ENCODE peak calls at places on chromosomes 1 and 21, in seven cellular contexts. One of them, this sample, is unnamed.

GRCh38 chr1:37808369-37809319 is 636 bp upstream of the YRDC start:
- DNase-seq in left lung: peak; percentile 93
- DNase-seq in pancreas: peak; percentile 86
- DNase-seq in MM.1S: peak; percentile 63
- DNase-seq in cardiac muscle cell: peak; percentile 90
- DNase-seq in lower leg skin: peak; percentile 85
- DNase-seq in cardiac fibroblast: peak; percentile 85
- DNase-seq in this sample: peak; percentile 70

GRCh38 chr1:19866758-19867157 is 15.4 kb upstream of the OTUD3 start:
- DNase-seq in left lung: no peak
- DNase-seq in pancreas: no peak
- DNase-seq in MM.1S: no peak
- DNase-seq in cardiac muscle cell: no peak
- DNase-seq in lower leg skin: no peak
- DNase-seq in cardiac fibroblast: no peak
- DNase-seq in this sample: peak; percentile 73

GRCh38 chr21:38668501-38668900 is 137.2 kb upstream of the ETS2 start:
- DNase-seq in left lung: no peak
- DNase-seq in pancreas: no peak
- DNase-seq in MM.1S: no peak
- DNase-seq in cardiac muscle cell: no peak
- DNase-seq in lower leg skin: no peak
- DNase-seq in cardiac fibroblast: no peak
- DNase-seq in this sample: no peak

GRCh38 chr1:30871276-30871871 is 37.2 kb downstream of the SDC3 start:
- DNase-seq in left lung: no peak
- DNase-seq in pancreas: no peak
- DNase-seq in MM.1S: no peak
- DNase-seq in cardiac muscle cell: no peak
- DNase-seq in lower leg skin: no peak
- DNase-seq in cardiac fibroblast: no peak
- DNase-seq in this sample: no peak

GRCh38 chr1:213186168-213186567 is 135.1 kb downstream of the RPS6KC1 start:
- DNase-seq in left lung: no peak
- DNase-seq in pancreas: no peak
- DNase-seq in MM.1S: peak; percentile 55
- DNase-seq in cardiac muscle cell: no peak
- DNase-seq in lower leg skin: no peak
- DNase-seq in cardiac fibroblast: no peak
- DNase-seq in this sample: no peak

GRCh38 chr1:54323324-54323739 is 82.9 kb downstream of the SSBP3 start:
- DNase-seq in left lung: no peak
- DNase-seq in pancreas: peak; percentile 36
- DNase-seq in MM.1S: no peak
- DNase-seq in cardiac muscle cell: no peak
- DNase-seq in lower leg skin: no peak
- DNase-seq in cardiac fibroblast: no peak
- DNase-seq in this sample: no peak

GRCh38 chr1:166133857-166134256 is 32.9 kb downstream of the FAM78B start:
- DNase-seq in left lung: no peak
- DNase-seq in pancreas: no peak
- DNase-seq in MM.1S: no peak
- DNase-seq in cardiac muscle cell: no peak
- DNase-seq in lower leg skin: no peak
- DNase-seq in cardiac fibroblast: no peak
- DNase-seq in this sample: no peak

GRCh38 chr1:64982134-64982533 is 15.8 kb upstream of the JAK1 start:
- DNase-seq in left lung: no peak
- DNase-seq in pancreas: peak; percentile 37
- DNase-seq in MM.1S: no peak
- DNase-seq in cardiac muscle cell: no peak
- DNase-seq in lower leg skin: no peak
- DNase-seq in cardiac fibroblast: no peak
- DNase-seq in this sample: no peak

GRCh38 chr1:228830185-228830953 is 95.1 kb downstream of the RHOU start:
- DNase-seq in left lung: no peak
- DNase-seq in pancreas: peak; percentile 94
- DNase-seq in MM.1S: no peak
- DNase-seq in cardiac muscle cell: no peak
- DNase-seq in lower leg skin: no peak
- DNase-seq in cardiac fibroblast: no peak
- DNase-seq in this sample: no peak

GRCh38 chr1:223776075-223776814 is 63.9 kb downstream of the CAPN2 start:
- DNase-seq in left lung: no peak
- DNase-seq in pancreas: no peak
- DNase-seq in MM.1S: no peak
- DNase-seq in cardiac muscle cell: peak; percentile 74
- DNase-seq in lower leg skin: no peak
- DNase-seq in cardiac fibroblast: peak; percentile 75
- DNase-seq in this sample: peak; percentile 80

GRCh38 chr1:22683547-22683946 is 27.1 kb upstream of the EPHB2 start:
- DNase-seq in left lung: no peak
- DNase-seq in pancreas: no peak
- DNase-seq in MM.1S: no peak
- DNase-seq in cardiac muscle cell: no peak
- DNase-seq in lower leg skin: no peak
- DNase-seq in cardiac fibroblast: no peak
- DNase-seq in this sample: no peak

GRCh38 chr1:202162049-202162417 is 1.6 kb upstream of the PTPN7 start:
- DNase-seq in left lung: no peak
- DNase-seq in pancreas: no peak
- DNase-seq in MM.1S: peak; percentile 0
- DNase-seq in cardiac muscle cell: no peak
- DNase-seq in lower leg skin: no peak
- DNase-seq in cardiac fibroblast: no peak
- DNase-seq in this sample: no peak

GRCh38 chr1:58395355-58395754 is 151.2 kb downstream of the OMA1 start:
- DNase-seq in left lung: no peak
- DNase-seq in pancreas: no peak
- DNase-seq in MM.1S: no peak
- DNase-seq in cardiac muscle cell: peak; percentile 93
- DNase-seq in lower leg skin: no peak
- DNase-seq in cardiac fibroblast: peak; percentile 88
- DNase-seq in this sample: peak; percentile 82

GRCh38 chr1:30407862-30408580 is 315.4 kb downstream of the MATN1 start:
- DNase-seq in left lung: no peak
- DNase-seq in pancreas: no peak
- DNase-seq in MM.1S: no peak
- DNase-seq in cardiac muscle cell: peak; percentile 29
- DNase-seq in lower leg skin: peak; percentile 76
- DNase-seq in cardiac fibroblast: no peak
- DNase-seq in this sample: peak; percentile 10

GRCh38 chr1:6827081-6827480 is 41.8 kb downstream of the CAMTA1 start:
- DNase-seq in left lung: no peak
- DNase-seq in pancreas: no peak
- DNase-seq in MM.1S: no peak
- DNase-seq in cardiac muscle cell: no peak
- DNase-seq in lower leg skin: no peak
- DNase-seq in cardiac fibroblast: no peak
- DNase-seq in this sample: no peak

GRCh38 chr1:110390096-110390495 is 730 bp downstream of the SLC16A4 start:
- DNase-seq in left lung: no peak
- DNase-seq in pancreas: no peak
- DNase-seq in MM.1S: no peak
- DNase-seq in cardiac muscle cell: peak; percentile 71
- DNase-seq in lower leg skin: no peak
- DNase-seq in cardiac fibroblast: peak; percentile 70
- DNase-seq in this sample: peak; percentile 64
- TF ChIP-seq CTCF in left lung: no peak
- TF ChIP-seq CTCF in pancreas: no peak
- TF ChIP-seq CTCF in MM.1S: no peak
- TF ChIP-seq CTCF in cardiac muscle cell: peak; percentile 17
- TF ChIP-seq CTCF in lower leg skin: no peak
- TF ChIP-seq CTCF in cardiac fibroblast: no peak
- TF ChIP-seq CTCF in this sample: peak; percentile 22

GRCh38 chr1:216726435-216726834 is 3.2 kb upstream of the ESRRG start:
- DNase-seq in left lung: no peak
- DNase-seq in pancreas: no peak
- DNase-seq in MM.1S: no peak
- DNase-seq in cardiac muscle cell: no peak
- DNase-seq in lower leg skin: no peak
- DNase-seq in cardiac fibroblast: no peak
- DNase-seq in this sample: no peak

GRCh38 chr1:216722841-216723240 is 388 bp downstream of the ESRRG start:
- DNase-seq in left lung: no peak
- DNase-seq in pancreas: no peak
- DNase-seq in MM.1S: peak; percentile 46
- DNase-seq in cardiac muscle cell: no peak
- DNase-seq in lower leg skin: no peak
- DNase-seq in cardiac fibroblast: no peak
- DNase-seq in this sample: no peak

GRCh38 chr1:216723274-216723780 is at the start of gene ESRRG:
- DNase-seq in left lung: peak; percentile 85
- DNase-seq in pancreas: peak; percentile 37
- DNase-seq in MM.1S: peak; percentile 77
- DNase-seq in cardiac muscle cell: no peak
- DNase-seq in lower leg skin: no peak
- DNase-seq in cardiac fibroblast: peak; percentile 14
- DNase-seq in this sample: no peak

DNA sequence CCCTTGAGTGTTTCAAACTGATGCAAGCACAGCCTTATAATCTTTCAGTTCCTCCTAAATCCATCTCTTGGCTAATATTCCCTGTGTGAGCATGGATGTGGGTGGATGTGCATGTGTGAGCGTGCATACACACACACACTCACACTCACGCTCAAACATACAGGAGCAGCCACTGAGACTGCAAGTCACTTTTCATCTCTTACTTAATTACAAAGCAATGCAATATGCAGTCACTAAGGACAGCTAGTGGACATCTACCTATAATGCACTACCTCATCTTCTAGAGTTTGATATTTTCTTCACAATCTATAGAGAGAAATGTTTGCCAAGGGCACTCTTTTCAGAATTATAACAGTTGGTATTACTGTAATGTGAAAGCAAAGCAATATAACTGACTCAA is 1.4 kb downstream of the ESRRG start:
- DNase-seq in left lung: no peak
- DNase-seq in pancreas: no peak
- DNase-seq in MM.1S: peak; percentile 53
- DNase-seq in cardiac muscle cell: no peak
- DNase-seq in lower leg skin: no peak
- DNase-seq in cardiac fibroblast: no peak
- DNase-seq in this sample: no peak
- TF ChIP-seq CTCF in left lung: no peak
- TF ChIP-seq CTCF in pancreas: no peak
- TF ChIP-seq CTCF in MM.1S: peak; percentile 47
- TF ChIP-seq CTCF in cardiac muscle cell: no peak
- TF ChIP-seq CTCF in lower leg skin: no peak
- TF ChIP-seq CTCF in cardiac fibroblast: no peak
- TF ChIP-seq CTCF in this sample: no peak

GRCh38 chr1:153778051-153778823 is 3.0 kb downstream of the SLC27A3 start:
- DNase-seq in left lung: no peak
- DNase-seq in pancreas: no peak
- DNase-seq in MM.1S: no peak
- DNase-seq in cardiac muscle cell: no peak
- DNase-seq in lower leg skin: no peak
- DNase-seq in cardiac fibroblast: no peak
- DNase-seq in this sample: no peak
- TF ChIP-seq CTCF in left lung: no peak
- TF ChIP-seq CTCF in pancreas: no peak
- TF ChIP-seq CTCF in MM.1S: no peak
- TF ChIP-seq CTCF in cardiac muscle cell: no peak
- TF ChIP-seq CTCF in lower leg skin: no peak
- TF ChIP-seq CTCF in cardiac fibroblast: no peak
- TF ChIP-seq CTCF in this sample: no peak

GRCh38 chr1:11364170-11364569 is 91.2 kb downstream of the UBIAD1 start:
- DNase-seq in left lung: no peak
- DNase-seq in pancreas: peak; percentile 20
- DNase-seq in MM.1S: peak; percentile 39
- DNase-seq in cardiac muscle cell: no peak
- DNase-seq in lower leg skin: no peak
- DNase-seq in cardiac fibroblast: no peak
- DNase-seq in this sample: no peak
- TF ChIP-seq CTCF in left lung: no peak
- TF ChIP-seq CTCF in pancreas: no peak
- TF ChIP-seq CTCF in MM.1S: peak; percentile 40
- TF ChIP-seq CTCF in cardiac muscle cell: no peak
- TF ChIP-seq CTCF in lower leg skin: no peak
- TF ChIP-seq CTCF in cardiac fibroblast: no peak
- TF ChIP-seq CTCF in this sample: peak; percentile 48

DNA sequence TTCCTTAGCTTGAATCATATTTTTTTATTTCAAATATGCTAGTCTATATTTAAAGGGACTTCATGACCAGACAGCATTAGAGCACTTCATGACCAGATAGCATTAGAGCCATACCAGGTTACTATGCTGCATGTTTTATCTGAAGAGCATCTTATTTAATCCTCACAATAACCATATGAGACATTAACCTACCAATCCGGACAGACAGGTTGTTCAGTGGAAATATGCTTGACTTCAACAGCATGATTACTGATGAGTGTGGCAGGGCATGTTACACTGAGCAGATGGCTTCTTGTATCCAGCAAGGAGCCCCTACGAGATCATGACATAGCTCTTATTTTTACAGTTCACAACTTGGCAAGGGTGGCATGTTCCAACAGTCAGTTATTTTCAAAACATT is 85.0 kb upstream of the KCTD3 start:
- DNase-seq in left lung: no peak
- DNase-seq in pancreas: no peak
- DNase-seq in MM.1S: no peak
- DNase-seq in cardiac muscle cell: no peak
- DNase-seq in lower leg skin: no peak
- DNase-seq in cardiac fibroblast: no peak
- DNase-seq in this sample: no peak
- TF ChIP-seq CTCF in left lung: no peak
- TF ChIP-seq CTCF in pancreas: no peak
- TF ChIP-seq CTCF in MM.1S: no peak
- TF ChIP-seq CTCF in cardiac muscle cell: no peak
- TF ChIP-seq CTCF in lower leg skin: no peak
- TF ChIP-seq CTCF in cardiac fibroblast: no peak
- TF ChIP-seq CTCF in this sample: no peak

This sample was measured in HFFc6.